ENCODE peak calls at places on chromosomes 7 and 10, in five cellular contexts. U is RKO, W is GM12865, L is colonic mucosa, F is C1 segment of cervical spinal cord. E is an unnamed sample.

GRCh38 chr10:75137533-75138438 is 26.3 kb downstream of the SAMD8 start:
- DNase-seq in F (no peak), W (peak; percentile 12), L (no peak), U (peak; percentile 76), E (no peak)

GRCh38 chr10:44006826-44007225 is 358.1 kb upstream of the ZNF32 start:
- DNase-seq in L (no peak), W (no peak), U (no peak), F (no peak), E (no peak)

GRCh38 chr7:157656195-157656769 is 319.5 kb downstream of the DNAJB6 start:
- DNase-seq in L (no peak), U (no peak), F (no peak), W (no peak), E (no peak)

GRCh38 chr10:48658243-48658888 is 26.3 kb upstream of the WDFY4 start:
- DNase-seq in L (peak; percentile 76), U (peak; percentile 84), W (peak; percentile 81), F (peak; percentile 61), E (peak; percentile 65)

GRCh38 chr10:47415520-47416304 is 31.6 kb upstream of the ZNF488 start:
- DNase-seq in L (no peak), W (no peak), F (no peak), U (no peak), E (no peak)

GRCh38 chr10:32266979-32267378 is 80.0 kb downstream of the EPC1 start:
- DNase-seq in W (no peak), F (no peak), U (no peak), L (no peak), E (no peak)

GRCh38 chr7:133056370-133057238 is 25.3 kb downstream of the CHCHD3 start:
- DNase-seq in U (no peak), F (no peak), W (no peak), L (no peak), E (peak; percentile 36)

GRCh38 chr7:12303507-12303906 is 92.4 kb downstream of the TMEM106B start:
- DNase-seq in F (no peak), W (no peak), U (no peak), L (no peak), E (no peak)

GRCh38 chr7:101162551-101163280 is 2.7 kb downstream of the VGF start:
- DNase-seq in U (peak; percentile 93), F (no peak), W (peak; percentile 79), L (peak; percentile 56), E (peak; percentile 70)

GRCh38 chr7:16982640-16983103 is 100.9 kb upstream of the AGR3 start:
- DNase-seq in F (no peak), U (peak; percentile 53), W (peak; percentile 38), L (no peak), E (peak; percentile 19)

GRCh38 chr10:25125151-25125550 is 49.6 kb upstream of the GPR158 start:
- DNase-seq in F (no peak), U (no peak), W (no peak), L (no peak), E (no peak)

GRCh38 chr7:151822541-151823181 is 54.3 kb downstream of the PRKAG2 start:
- DNase-seq in L (no peak), F (no peak), U (no peak), W (no peak), E (no peak)

GRCh38 chr10:118955531-118956252 is 73.8 kb upstream of the NANOS1 start:
- DNase-seq in F (no peak), U (no peak), W (peak; percentile 17), L (no peak), E (no peak)

GRCh38 chr7:78315119-78315518 is 516.5 kb downstream of the PHTF2 start:
- DNase-seq in U (no peak), F (no peak), L (no peak), W (no peak), E (no peak)

GRCh38 chr10:116183733-116184447 is 89.1 kb downstream of the GFRA1 start:
- DNase-seq in L (no peak), U (peak; percentile 34), F (no peak), W (no peak), E (no peak)